ENCODE peak calls at places on chromosomes 3 and 15, in seven cellular contexts. One of them, this sample, is unnamed. For H3K27me3, the result is how much of the 10 kb centered on the place peaks cover.

GRCh38 chr3:117404153-117404552 is 694.6 kb downstream of the TUSC7 start:
- DNase-seq in K562: no peak
- DNase-seq in CD4-positive, alpha-beta T cell: no peak
- DNase-seq in pancreas: no peak
- DNase-seq in ovary: no peak
- DNase-seq in fibroblast of lung: peak
- DNase-seq in cardiac muscle cell: no peak
- DNase-seq in this sample: no peak

GRCh38 chr15:64842986-64843561 is 1.4 kb downstream of the PLEKHO2 start:
- DNase-seq in K562: peak
- DNase-seq in CD4-positive, alpha-beta T cell: no peak
- DNase-seq in pancreas: no peak
- DNase-seq in ovary: peak
- DNase-seq in fibroblast of lung: peak
- DNase-seq in cardiac muscle cell: no peak
- DNase-seq in this sample: peak

GRCh38 chr15:37019479-37020433 is 80.6 kb downstream of the MEIS2 start:
- DNase-seq in K562: peak
- DNase-seq in CD4-positive, alpha-beta T cell: no peak
- DNase-seq in pancreas: no peak
- DNase-seq in ovary: peak
- DNase-seq in fibroblast of lung: peak
- DNase-seq in cardiac muscle cell: peak
- DNase-seq in this sample: no peak

GRCh38 chr15:66578286-66578875 is 12.6 kb upstream of the LCTL start:
- DNase-seq in K562: no peak
- DNase-seq in CD4-positive, alpha-beta T cell: no peak
- DNase-seq in pancreas: no peak
- DNase-seq in ovary: no peak
- DNase-seq in fibroblast of lung: peak
- DNase-seq in cardiac muscle cell: no peak
- DNase-seq in this sample: no peak

GRCh38 chr3:169268942-169269460 is 394.5 kb downstream of the MECOM start:
- DNase-seq in K562: no peak
- DNase-seq in CD4-positive, alpha-beta T cell: no peak
- DNase-seq in pancreas: no peak
- DNase-seq in ovary: no peak
- DNase-seq in fibroblast of lung: no peak
- DNase-seq in cardiac muscle cell: no peak
- DNase-seq in this sample: peak

GRCh38 chr15:26126070-26126469 is 262.9 kb upstream of the ATP10A start:
- DNase-seq in K562: no peak
- DNase-seq in CD4-positive, alpha-beta T cell: no peak
- DNase-seq in pancreas: no peak
- DNase-seq in ovary: no peak
- DNase-seq in fibroblast of lung: no peak
- DNase-seq in cardiac muscle cell: no peak
- DNase-seq in this sample: no peak

GRCh38 chr15:20353966-20354883 is 187.4 kb downstream of the GOLGA6L6 start:
- DNase-seq in K562: no peak
- DNase-seq in CD4-positive, alpha-beta T cell: no peak
- DNase-seq in pancreas: no peak
- DNase-seq in ovary: no peak
- DNase-seq in fibroblast of lung: no peak
- DNase-seq in cardiac muscle cell: no peak
- DNase-seq in this sample: peak

GRCh38 chr3:195001961-195002861 is 268.7 kb downstream of the XXYLT1 start:
- DNase-seq in K562: peak
- DNase-seq in CD4-positive, alpha-beta T cell: peak
- DNase-seq in pancreas: peak
- DNase-seq in ovary: no peak
- DNase-seq in fibroblast of lung: peak
- DNase-seq in cardiac muscle cell: peak
- DNase-seq in this sample: peak

GRCh38 chr15:24823473-24823872 is 131.3 kb upstream of the SNRPN start:
- DNase-seq in K562: peak
- DNase-seq in CD4-positive, alpha-beta T cell: no peak
- DNase-seq in pancreas: no peak
- DNase-seq in ovary: no peak
- DNase-seq in fibroblast of lung: no peak
- DNase-seq in cardiac muscle cell: peak
- DNase-seq in this sample: peak

GRCh38 chr3:29311805-29312204 is 30.9 kb downstream of the RBMS3 start:
- DNase-seq in K562: no peak
- DNase-seq in CD4-positive, alpha-beta T cell: no peak
- DNase-seq in pancreas: no peak
- DNase-seq in ovary: no peak
- DNase-seq in fibroblast of lung: no peak
- DNase-seq in cardiac muscle cell: peak
- DNase-seq in this sample: no peak

GRCh38 chr3:190581041-190581501 is 67.2 kb downstream of the IL1RAP start:
- DNase-seq in K562: no peak
- DNase-seq in CD4-positive, alpha-beta T cell: no peak
- DNase-seq in pancreas: no peak
- DNase-seq in ovary: no peak
- DNase-seq in fibroblast of lung: peak
- DNase-seq in cardiac muscle cell: peak
- DNase-seq in this sample: no peak

GRCh38 chr15:69141286-69141701 is 19.1 kb upstream of the GLCE start:
- DNase-seq in K562: no peak
- DNase-seq in CD4-positive, alpha-beta T cell: no peak
- DNase-seq in pancreas: no peak
- DNase-seq in ovary: no peak
- DNase-seq in fibroblast of lung: peak
- DNase-seq in cardiac muscle cell: no peak
- DNase-seq in this sample: no peak

GRCh38 chr3:46899151-46900006 is 21.9 kb downstream of the PTH1R start:
- DNase-seq in K562: no peak
- DNase-seq in CD4-positive, alpha-beta T cell: no peak
- DNase-seq in pancreas: peak
- DNase-seq in ovary: no peak
- DNase-seq in fibroblast of lung: no peak
- DNase-seq in cardiac muscle cell: no peak
- DNase-seq in this sample: no peak

GRCh38 chr15:60006808-60007346 is 2.8 kb downstream of the FOXB1 start:
- DNase-seq in K562: no peak
- DNase-seq in CD4-positive, alpha-beta T cell: no peak
- DNase-seq in pancreas: no peak
- DNase-seq in ovary: no peak
- DNase-seq in fibroblast of lung: no peak
- DNase-seq in cardiac muscle cell: no peak
- DNase-seq in this sample: no peak
- H3K27me3 ChIP-seq in K562: under half
- H3K27me3 ChIP-seq in CD4-positive, alpha-beta T cell: half or more
- H3K27me3 ChIP-seq in pancreas: under half
- H3K27me3 ChIP-seq in ovary: under half
- H3K27me3 ChIP-seq in fibroblast of lung: half or more
- H3K27me3 ChIP-seq in cardiac muscle cell: half or more
- H3K27me3 ChIP-seq in this sample: under half

GRCh38 chr15:89414571-89414970 is 79.9 kb upstream of the POLG start:
- DNase-seq in K562: no peak
- DNase-seq in CD4-positive, alpha-beta T cell: no peak
- DNase-seq in pancreas: no peak
- DNase-seq in ovary: no peak
- DNase-seq in fibroblast of lung: no peak
- DNase-seq in cardiac muscle cell: no peak
- DNase-seq in this sample: no peak

GRCh38 chr15:89419370-89419984 is 76.9 kb downstream of the RHCG start:
- DNase-seq in K562: peak
- DNase-seq in CD4-positive, alpha-beta T cell: no peak
- DNase-seq in pancreas: peak
- DNase-seq in ovary: peak
- DNase-seq in fibroblast of lung: peak
- DNase-seq in cardiac muscle cell: peak
- DNase-seq in this sample: peak

GRCh38 chr15:89417206-89417725 is 79.1 kb downstream of the RHCG start:
- DNase-seq in K562: no peak
- DNase-seq in CD4-positive, alpha-beta T cell: no peak
- DNase-seq in pancreas: no peak
- DNase-seq in ovary: no peak
- DNase-seq in fibroblast of lung: no peak
- DNase-seq in cardiac muscle cell: no peak
- DNase-seq in this sample: no peak

GRCh38 chr15:89413877-89414276 is 79.3 kb upstream of the POLG start:
- DNase-seq in K562: no peak
- DNase-seq in CD4-positive, alpha-beta T cell: no peak
- DNase-seq in pancreas: no peak
- DNase-seq in ovary: no peak
- DNase-seq in fibroblast of lung: no peak
- DNase-seq in cardiac muscle cell: no peak
- DNase-seq in this sample: no peak

GRCh38 chr15:89416339-89417183 is 79.8 kb downstream of the RHCG start:
- DNase-seq in K562: peak
- DNase-seq in CD4-positive, alpha-beta T cell: peak
- DNase-seq in pancreas: peak
- DNase-seq in ovary: no peak
- DNase-seq in fibroblast of lung: peak
- DNase-seq in cardiac muscle cell: peak
- DNase-seq in this sample: peak
- H3K27me3 ChIP-seq in K562: under half
- H3K27me3 ChIP-seq in CD4-positive, alpha-beta T cell: half or more
- H3K27me3 ChIP-seq in pancreas: under half
- H3K27me3 ChIP-seq in ovary: under half
- H3K27me3 ChIP-seq in fibroblast of lung: under half
- H3K27me3 ChIP-seq in cardiac muscle cell: half or more
- H3K27me3 ChIP-seq in this sample: half or more

GRCh38 chr3:71779674-71780377 is 5.1 kb downstream of the PROK2 start:
- DNase-seq in K562: peak
- DNase-seq in CD4-positive, alpha-beta T cell: no peak
- DNase-seq in pancreas: no peak
- DNase-seq in ovary: no peak
- DNase-seq in fibroblast of lung: no peak
- DNase-seq in cardiac muscle cell: no peak
- DNase-seq in this sample: no peak
- H3K27me3 ChIP-seq in K562: under half
- H3K27me3 ChIP-seq in CD4-positive, alpha-beta T cell: half or more
- H3K27me3 ChIP-seq in pancreas: under half
- H3K27me3 ChIP-seq in ovary: under half
- H3K27me3 ChIP-seq in fibroblast of lung: under half
- H3K27me3 ChIP-seq in cardiac muscle cell: half or more
- H3K27me3 ChIP-seq in this sample: under half

GRCh38 chr3:62367735-62368704 is 5.3 kb downstream of the FEZF2 start:
- DNase-seq in K562: no peak
- DNase-seq in CD4-positive, alpha-beta T cell: no peak
- DNase-seq in pancreas: no peak
- DNase-seq in ovary: no peak
- DNase-seq in fibroblast of lung: no peak
- DNase-seq in cardiac muscle cell: no peak
- DNase-seq in this sample: peak

GRCh38 chr3:62371032-62371734 is 2.2 kb downstream of the FEZF2 start:
- DNase-seq in K562: no peak
- DNase-seq in CD4-positive, alpha-beta T cell: no peak
- DNase-seq in pancreas: no peak
- DNase-seq in ovary: no peak
- DNase-seq in fibroblast of lung: no peak
- DNase-seq in cardiac muscle cell: peak
- DNase-seq in this sample: peak

GRCh38 chr3:62369476-62369743 is 3.9 kb downstream of the FEZF2 start:
- DNase-seq in K562: no peak
- DNase-seq in CD4-positive, alpha-beta T cell: no peak
- DNase-seq in pancreas: no peak
- DNase-seq in ovary: no peak
- DNase-seq in fibroblast of lung: no peak
- DNase-seq in cardiac muscle cell: no peak
- DNase-seq in this sample: no peak

GRCh38 chr3:62370112-62371031 is 3.0 kb downstream of the FEZF2 start:
- DNase-seq in K562: no peak
- DNase-seq in CD4-positive, alpha-beta T cell: no peak
- DNase-seq in pancreas: no peak
- DNase-seq in ovary: no peak
- DNase-seq in fibroblast of lung: no peak
- DNase-seq in cardiac muscle cell: peak
- DNase-seq in this sample: peak

GRCh38 chr3:62368705-62369475 is 4.5 kb downstream of the FEZF2 start:
- DNase-seq in K562: no peak
- DNase-seq in CD4-positive, alpha-beta T cell: no peak
- DNase-seq in pancreas: peak
- DNase-seq in ovary: no peak
- DNase-seq in fibroblast of lung: no peak
- DNase-seq in cardiac muscle cell: peak
- DNase-seq in this sample: peak
- H3K27me3 ChIP-seq in K562: under half
- H3K27me3 ChIP-seq in CD4-positive, alpha-beta T cell: half or more
- H3K27me3 ChIP-seq in pancreas: under half
- H3K27me3 ChIP-seq in ovary: under half
- H3K27me3 ChIP-seq in fibroblast of lung: half or more
- H3K27me3 ChIP-seq in cardiac muscle cell: half or more
- H3K27me3 ChIP-seq in this sample: half or more

GRCh38 chr15:53982876-53983275 is 4.6 kb downstream of the UNC13C start:
- DNase-seq in K562: no peak
- DNase-seq in CD4-positive, alpha-beta T cell: no peak
- DNase-seq in pancreas: no peak
- DNase-seq in ovary: no peak
- DNase-seq in fibroblast of lung: no peak
- DNase-seq in cardiac muscle cell: no peak
- DNase-seq in this sample: no peak
- H3K27me3 ChIP-seq in K562: under half
- H3K27me3 ChIP-seq in CD4-positive, alpha-beta T cell: under half
- H3K27me3 ChIP-seq in pancreas: under half
- H3K27me3 ChIP-seq in ovary: under half
- H3K27me3 ChIP-seq in fibroblast of lung: under half
- H3K27me3 ChIP-seq in cardiac muscle cell: under half
- H3K27me3 ChIP-seq in this sample: under half

DNA sequence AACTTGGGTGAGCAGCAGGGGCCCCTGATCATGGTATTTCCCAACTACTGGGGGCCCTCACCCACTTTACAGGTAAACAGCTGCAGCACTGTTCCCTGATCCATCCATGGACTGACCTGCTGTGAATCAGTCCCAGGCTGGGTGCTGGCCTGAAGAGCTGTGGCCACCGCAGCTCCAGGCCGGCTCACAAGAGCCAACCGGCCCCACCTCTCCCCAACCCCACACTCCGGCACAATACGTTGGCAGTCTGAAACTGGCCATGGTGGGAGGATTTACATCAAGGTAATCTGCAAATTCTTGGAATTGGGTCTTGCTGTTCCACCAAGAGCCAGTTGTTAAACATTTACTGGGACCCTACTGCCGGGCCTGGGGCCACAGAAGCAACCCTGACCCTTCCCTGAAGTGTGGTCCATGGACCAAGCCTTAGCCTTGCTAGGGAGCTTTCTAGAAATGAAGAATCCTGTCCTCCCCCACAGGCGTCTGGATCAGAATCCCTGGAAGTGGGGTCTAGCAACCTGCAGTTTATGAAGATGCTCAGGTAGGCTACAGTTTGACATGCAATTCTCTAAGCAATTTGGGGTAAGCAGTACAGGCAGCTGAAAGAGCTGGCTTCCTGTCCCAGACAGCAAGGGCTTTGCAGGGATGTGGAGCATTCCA is 3.7 kb downstream of the SLC6A20 start:
- DNase-seq in K562: no peak
- DNase-seq in CD4-positive, alpha-beta T cell: no peak
- DNase-seq in pancreas: no peak
- DNase-seq in ovary: no peak
- DNase-seq in fibroblast of lung: no peak
- DNase-seq in cardiac muscle cell: no peak
- DNase-seq in this sample: no peak
- H3K27me3 ChIP-seq in K562: under half
- H3K27me3 ChIP-seq in CD4-positive, alpha-beta T cell: under half
- H3K27me3 ChIP-seq in pancreas: under half
- H3K27me3 ChIP-seq in ovary: under half
- H3K27me3 ChIP-seq in fibroblast of lung: half or more
- H3K27me3 ChIP-seq in cardiac muscle cell: under half
- H3K27me3 ChIP-seq in this sample: under half